ENCODE peak calls at places on chromosomes 12 and 14, in nine cellular contexts. R, Y, Q, S, B, I, K, C and M are unnamed samples.

GRCh38 chr12:2877959-2878732 is 1.1 kb downstream of the RHNO1 start:
- DNase-seq in S (peak), Q (peak), I (peak), R (no peak), K (peak), Y (peak), B (peak), C (peak), M (peak)

GRCh38 chr12:64672925-64673409 is 62.7 kb downstream of the RASSF3 start:
- DNase-seq in S (peak), C (peak), R (no peak), Q (no peak), Y (peak), K (peak), I (peak), B (peak), M (peak)

GRCh38 chr12:26940820-26941219 is 2.5 kb downstream of the FGFR1OP2 start:
- DNase-seq in C (no peak), S (peak), R (no peak), Q (no peak), B (peak), I (peak), Y (peak), K (peak), M (peak)

GRCh38 chr12:41424651-41425050 is 236.5 kb downstream of the PDZRN4 start:
- DNase-seq in Q (no peak), S (no peak), B (no peak), C (no peak), K (no peak), I (no peak), Y (no peak), R (no peak), M (no peak)

GRCh38 chr12:130335517-130336392 is 1.9 kb upstream of the PIWIL1 start:
- DNase-seq in C (peak), I (peak), Y (peak), B (peak), S (peak), K (peak), Q (peak), R (peak), M (peak)

GRCh38 chr12:130254476-130255276 is 83.0 kb upstream of the PIWIL1 start:
- DNase-seq in C (no peak), Q (no peak), I (no peak), B (no peak), K (no peak), Y (no peak), R (no peak), S (no peak), M (no peak)

GRCh38 chr14:71309756-71310155 is 402.5 kb downstream of the PCNX1 start:
- DNase-seq in R (no peak), I (no peak), Q (no peak), K (no peak), S (no peak), C (no peak), B (no peak), Y (peak), M (no peak)

GRCh38 chr14:32494566-32495434 is 165.7 kb downstream of the AKAP6 start:
- DNase-seq in C (no peak), R (no peak), Y (no peak), K (no peak), Q (peak), B (no peak), I (no peak), S (no peak), M (no peak)

GRCh38 chr12:130787445-130788410 is 51.3 kb downstream of the STX2 start:
- DNase-seq in B (peak), K (peak), C (peak), S (peak), I (peak), R (no peak), Q (peak), Y (peak), M (peak)

GRCh38 chr14:68088463-68088862 is 268.9 kb downstream of the RAD51B start:
- DNase-seq in I (peak), K (peak), C (no peak), S (peak), Y (peak), B (no peak), R (no peak), Q (no peak), M (peak)

GRCh38 chr12:56333197-56333678 is 562 bp downstream of the PAN2 start:
- DNase-seq in K (no peak), S (no peak), I (no peak), B (peak), Q (no peak), R (no peak), Y (no peak), C (no peak), M (no peak)

GRCh38 chr12:85057370-85057963 is 21.3 kb downstream of the LRRIQ1 start:
- DNase-seq in I (peak), R (no peak), K (peak), Y (peak), Q (no peak), S (peak), C (peak), B (peak), M (peak)

GRCh38 chr12:69540606-69541386 is 44.5 kb upstream of the CCT2 start:
- DNase-seq in R (peak), Y (peak), K (peak), C (peak), Q (no peak), S (peak), I (peak), B (no peak), M (peak)

GRCh38 chr14:61343471-61343870 is 22.1 kb downstream of the PRKCH start:
- DNase-seq in C (no peak), I (no peak), S (peak), R (no peak), K (peak), Q (no peak), Y (peak), B (peak), M (peak)

GRCh38 chr14:51825926-51826325 is 34.5 kb upstream of the GNG2 start:
- DNase-seq in C (no peak), Y (no peak), R (no peak), S (no peak), B (no peak), K (no peak), I (no peak), Q (no peak), M (no peak)

GRCh38 chr12:6563448-6564050 is 4.5 kb downstream of the NOP2 start:
- DNase-seq in I (peak), S (no peak), K (peak), Y (peak), R (no peak), B (peak), C (peak), Q (no peak), M (peak)

GRCh38 chr12:131606218-131606899 is 104.5 kb upstream of the SFSWAP start:
- DNase-seq in I (no peak), Y (no peak), B (no peak), Q (no peak), C (no peak), R (no peak), S (no peak), K (no peak), M (no peak)

GRCh38 chr14:42779024-42779423 is 1172.3 kb downstream of the LRFN5 start:
- DNase-seq in Q (peak), C (no peak), R (no peak), K (no peak), S (peak), Y (peak), I (peak), B (peak), M (peak)

GRCh38 chr12:65156366-65156831 is 13.0 kb upstream of the LEMD3 start:
- DNase-seq in C (no peak), Y (peak), I (no peak), Q (no peak), S (no peak), K (peak), B (peak), R (no peak), M (peak)

GRCh38 chr14:50101417-50101816 is 15.0 kb downstream of the VCPKMT start:
- DNase-seq in R (no peak), Y (no peak), Q (no peak), C (no peak), B (no peak), I (no peak), K (no peak), S (no peak), M (no peak)

GRCh38 chr12:118259079-118259478 is 113.6 kb downstream of the TAOK3 start:
- DNase-seq in R (no peak), B (no peak), K (peak), Q (peak), S (no peak), I (peak), C (no peak), Y (peak), M (peak)

GRCh38 chr12:108722992-108723766 is 8.1 kb downstream of the CORO1C start:
- DNase-seq in Q (peak), K (peak), R (peak), B (peak), C (peak), I (peak), Y (peak), S (peak), M (peak)

GRCh38 chr12:41619705-41620104 is 431.6 kb downstream of the PDZRN4 start:
- DNase-seq in C (no peak), Q (no peak), S (no peak), K (no peak), B (no peak), I (no peak), R (no peak), Y (no peak), M (no peak)

GRCh38 chr12:108316153-108316892 is 22.8 kb downstream of the CMKLR1 start:
- DNase-seq in K (no peak), Y (no peak), R (no peak), C (no peak), Q (no peak), B (no peak), S (no peak), I (no peak), M (no peak)

GRCh38 chr12:128959931-128960330 is 106.7 kb downstream of the GLT1D1 start:
- DNase-seq in K (no peak), I (no peak), C (no peak), B (no peak), Q (no peak), R (no peak), Y (no peak), S (no peak), M (no peak)

GRCh38 chr12:112096667-112097066 is 11.9 kb downstream of the NAA25 start:
- DNase-seq in I (peak), S (peak), B (peak), K (peak), Q (no peak), Y (peak), R (no peak), C (peak), M (no peak)

GRCh38 chr12:127343941-127344340 is 923.0 kb upstream of the TMEM132C start:
- DNase-seq in I (peak), B (no peak), K (no peak), Y (peak), Q (no peak), C (no peak), R (no peak), S (no peak), M (peak)

GRCh38 chr14:38536376-38537038 is 280.6 kb upstream of the CLEC14A start:
- DNase-seq in B (no peak), Y (no peak), C (no peak), K (peak), S (no peak), Q (no peak), I (no peak), R (no peak), M (peak)

DNA sequence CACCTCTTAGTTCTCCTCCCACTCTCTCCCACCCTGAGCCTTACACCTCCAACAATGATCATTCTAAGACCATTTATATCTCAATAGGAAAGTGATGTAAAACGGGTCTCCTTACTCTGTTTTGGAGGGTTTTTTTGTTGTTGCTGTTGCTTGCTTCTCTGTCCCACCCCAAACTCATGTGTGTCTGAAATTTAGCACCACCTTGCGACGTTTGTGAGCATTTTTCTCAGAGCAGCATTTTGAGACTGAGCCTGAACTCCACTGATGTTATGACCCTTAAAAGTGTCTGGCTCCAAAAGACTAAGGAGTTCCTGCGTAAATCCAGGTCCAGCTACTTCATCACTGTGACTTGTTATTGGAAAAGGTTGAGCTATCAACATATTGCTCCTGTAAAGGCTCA is 155.0 kb downstream of the DAD1 start:
- DNase-seq in C (no peak), B (no peak), Q (no peak), S (no peak), R (no peak), K (no peak), Y (no peak), I (no peak), M (no peak)
- TF ChIP-seq CTCF in C (no peak), B (no peak), Q (no peak), S (no peak), R (no peak), K (no peak), Y (no peak), I (no peak), M (no peak)

GRCh38 chr12:94616217-94616729 is 34.1 kb downstream of the TMCC3 start:
- DNase-seq in S (no peak), R (no peak), C (no peak), Y (no peak), Q (no peak), B (peak), I (no peak), K (peak), M (peak)
- H3K4me3 ChIP-seq in S (no peak), R (no peak), C (no peak), Y (no peak), Q (peak), B (no peak), I (no peak), K (no peak), M (no peak)

DNA sequence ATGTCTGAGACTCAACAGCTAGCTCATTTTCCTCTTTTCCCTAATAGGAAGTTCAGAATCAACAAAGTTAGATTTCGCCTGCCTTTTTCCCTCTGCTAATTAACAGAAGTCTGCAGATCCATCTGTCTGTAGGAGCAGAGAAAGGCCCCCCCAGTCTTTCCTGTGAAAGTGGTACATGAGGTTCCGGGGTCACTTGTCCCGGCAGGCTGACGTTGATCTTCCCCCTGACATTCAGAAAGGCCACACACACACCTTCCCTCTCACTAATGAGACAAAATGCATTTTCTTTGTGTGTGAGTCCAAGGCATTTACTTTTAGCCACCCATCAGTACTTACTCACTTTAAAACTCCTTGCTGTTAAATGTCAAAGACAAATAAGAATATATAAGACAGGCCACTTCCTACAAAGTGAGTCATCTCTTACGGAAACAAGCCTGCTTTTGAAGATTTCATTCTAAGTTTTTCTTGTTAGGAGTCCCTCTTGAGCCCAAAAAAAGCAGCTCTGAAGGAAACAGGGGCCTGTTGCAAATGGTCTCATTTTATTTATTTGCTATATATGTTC is 138.7 kb downstream of the TTC7B start:
- DNase-seq in Y (peak), K (peak), I (peak), S (peak), B (peak), Q (no peak), R (no peak), C (peak), M (peak)
- TF ChIP-seq CTCF in Y (no peak), K (no peak), I (no peak), S (no peak), B (no peak), Q (no peak), R (no peak), C (no peak), M (no peak)

DNA sequence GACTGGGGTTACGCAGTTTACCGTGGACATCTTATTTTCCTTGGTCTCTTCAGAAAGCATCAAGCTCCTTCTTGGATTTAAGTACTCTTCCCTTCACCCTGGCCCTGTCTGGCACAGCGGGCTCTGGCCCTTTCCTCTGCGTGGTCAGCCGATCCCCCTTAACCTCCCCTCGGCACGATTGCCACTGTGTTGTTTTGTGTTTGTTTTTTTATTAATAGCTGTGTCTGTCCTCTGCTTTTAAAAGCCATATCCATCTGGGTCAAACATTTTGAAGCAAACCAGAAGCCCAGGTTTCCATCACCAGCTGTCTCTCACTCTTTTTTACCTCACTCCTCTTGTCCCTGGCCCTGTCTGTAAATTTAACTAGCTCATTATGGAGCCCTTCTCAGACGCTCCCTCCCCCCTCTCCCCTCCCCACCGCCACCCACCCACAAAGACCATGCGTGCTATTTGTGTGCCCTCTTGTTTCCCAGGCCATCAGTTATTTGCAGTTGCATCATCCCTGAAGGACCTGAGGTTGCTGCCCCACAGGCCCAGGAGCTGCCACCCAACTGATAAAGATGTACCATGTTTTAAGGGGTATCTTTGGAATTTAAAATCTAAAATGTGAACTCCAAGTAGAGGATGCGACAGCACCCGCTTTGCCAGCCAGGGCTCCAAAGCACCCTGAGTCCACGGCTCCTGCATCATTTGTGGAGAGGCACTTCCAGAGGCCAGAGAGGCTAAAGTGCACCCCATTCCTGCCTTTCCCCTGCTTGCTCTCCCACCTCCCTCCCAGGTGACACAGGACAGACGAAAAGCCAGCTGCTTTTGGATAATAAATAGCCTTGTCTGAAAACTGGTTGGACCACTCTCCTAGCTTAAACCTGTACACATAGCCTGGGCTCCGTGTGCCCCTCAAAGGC is 3.9 kb downstream of the BCL11B start:
- DNase-seq in B (no peak), C (no peak), S (no peak), Y (no peak), I (no peak), K (no peak), Q (no peak), R (no peak), M (no peak)
- H3K4me3 ChIP-seq in B (no peak), C (no peak), S (no peak), Y (no peak), I (no peak), K (no peak), Q (no peak), R (no peak), M (no peak)

GRCh38 chr14:55416866-55417265 is 5.2 kb upstream of the ATG14 start:
- DNase-seq in B (peak), Y (peak), I (no peak), C (no peak), S (no peak), R (no peak), K (peak), Q (no peak), M (peak)
- TF ChIP-seq CTCF in B (peak), Y (peak), I (peak), C (peak), S (peak), R (peak), K (peak), Q (peak), M (peak)

GRCh38 chr14:64115401-64115800 is 178.8 kb downstream of the ESR2 start:
- DNase-seq in Q (no peak), Y (no peak), B (no peak), I (no peak), R (no peak), C (no peak), S (no peak), K (no peak), M (no peak)
- H3K4me3 ChIP-seq in Q (no peak), Y (no peak), B (no peak), I (no peak), R (no peak), C (no peak), S (no peak), K (no peak), M (no peak)